ENCODE peak calls at places on chromosomes 11 and 22, in four cellular contexts. C is AG09309, H is heart right ventricle, K is psoas muscle. F is an unnamed sample.

GRCh38 chr22:33328789-33329296 is 270.7 kb upstream of the SYN3 start:
- DNase-seq in K (no peak), H (no peak), C (no peak), F (no peak)

GRCh38 chr11:120037111-120037510 is 100.8 kb downstream of the TRIM29 start:
- DNase-seq in C (no peak), K (no peak), H (no peak), F (no peak)

GRCh38 chr22:43829448-43829821 is 17.3 kb upstream of the EFCAB6 start:
- DNase-seq in K (peak), C (no peak), H (peak), F (no peak)

GRCh38 chr11:38006466-38006865 is 1408.4 kb upstream of the RAG2 start:
- DNase-seq in K (no peak), H (no peak), C (no peak), F (no peak)

GRCh38 chr11:84524422-84525051 is 1102.6 kb downstream of the DLG2 start:
- DNase-seq in K (no peak), C (no peak), H (no peak), F (peak)

GRCh38 chr11:20158597-20159257 is 1.5 kb downstream of the DBX1 start:
- DNase-seq in K (peak), H (peak), C (peak), F (peak)

GRCh38 chr11:113577356-113578163 is 102.4 kb upstream of the DRD2 start:
- DNase-seq in C (no peak), K (no peak), H (no peak), F (no peak)

GRCh38 chr11:86676533-86677154 is 4.2 kb upstream of the ME3 start:
- DNase-seq in C (no peak), K (no peak), H (no peak), F (no peak)

GRCh38 chr11:103826856-103827255 is 209.6 kb upstream of the DDI1 start:
- DNase-seq in C (no peak), H (no peak), K (no peak), F (no peak)

GRCh38 chr11:120137611-120138521 is at the start of gene TRIM29:
- DNase-seq in K (no peak), C (no peak), H (peak), F (no peak)

GRCh38 chr11:105588001-105588400 is 21.9 kb upstream of the GRIA4 start:
- DNase-seq in C (no peak), K (no peak), H (no peak), F (no peak)

GRCh38 chr22:38056969-38057841 is at the start of gene PICK1:
- DNase-seq in C (peak), H (peak), K (peak), F (peak)

GRCh38 chr22:37454857-37455686 is 27.8 kb upstream of the ELFN2 start:
- DNase-seq in C (peak), H (no peak), K (no peak), F (peak)

GRCh38 chr22:40325315-40325714 is 21.0 kb upstream of the ADSL start:
- DNase-seq in K (no peak), C (no peak), H (no peak), F (no peak)

GRCh38 chr11:44067266-44067665 is 1.2 kb downstream of the ACCS start:
- DNase-seq in C (no peak), K (no peak), H (no peak), F (no peak)

GRCh38 chr11:122808494-122808893 is 29.8 kb upstream of the CRTAM start:
- DNase-seq in H (peak), K (no peak), C (no peak), F (peak)

GRCh38 chr22:37330200-37331033 is 48.1 kb downstream of the CYTH4 start:
- DNase-seq in C (peak), K (no peak), H (no peak), F (peak)

GRCh38 chr11:100978442-100978841 is 151.2 kb downstream of the PGR start:
- DNase-seq in K (no peak), C (no peak), H (no peak), F (no peak)

GRCh38 chr11:77073328-77074001 is 6.7 kb downstream of the CAPN5 start:
- DNase-seq in C (peak), K (peak), H (peak), F (peak)

GRCh38 chr11:81444306-81444705 is 1289.4 kb downstream of the FAM181B start:
- DNase-seq in K (no peak), C (no peak), H (no peak), F (no peak)

GRCh38 chr22:19762315-19763140 is 1.9 kb downstream of the TBX1 start:
- DNase-seq in K (no peak), C (no peak), H (no peak), F (no peak)

GRCh38 chr11:34145847-34146381 is 40.5 kb downstream of the NAT10 start:
- DNase-seq in C (no peak), H (no peak), K (no peak), F (no peak)

GRCh38 chr22:19891350-19892248 is 36.9 kb upstream of the GNB1L start:
- DNase-seq in C (no peak), H (no peak), K (no peak), F (peak)

GRCh38 chr11:68525930-68526329 is 65.4 kb downstream of the PPP6R3 start:
- DNase-seq in C (no peak), K (no peak), H (no peak), F (no peak)

GRCh38 chr22:25062378-25063095 is 110.0 kb downstream of the KIAA1671 start:
- DNase-seq in K (peak), C (no peak), H (no peak), F (no peak)

GRCh38 chr22:31876156-31877035 is 67.9 kb upstream of the YWHAH start:
- DNase-seq in H (no peak), K (no peak), C (peak), F (no peak)

GRCh38 chr22:30742291-30743256 is 47.9 kb downstream of the OSBP2 start:
- DNase-seq in H (no peak), C (no peak), K (no peak), F (peak)

GRCh38 chr11:58898106-58898505 is 41.2 kb upstream of the GLYATL1 start:
- DNase-seq in C (no peak), H (no peak), K (no peak), F (no peak)

GRCh38 chr11:93464938-93465337 is 78.3 kb downstream of the SMCO4 start:
- DNase-seq in H (no peak), K (no peak), C (no peak), F (no peak)

GRCh38 chr11:126790550-126790981 is 210.0 kb downstream of the KIRREL3 start:
- DNase-seq in K (no peak), C (peak), H (no peak), F (peak)

GRCh38 chr11:79258606-79259005 is 182.2 kb downstream of the TENM4 start:
- DNase-seq in K (no peak), C (no peak), H (no peak), F (no peak)

GRCh38 chr11:65381721-65382035 is 768 bp downstream of the SLC25A45 start:
- DNase-seq in H (peak), C (no peak), K (no peak), F (no peak)

GRCh38 chr11:12540075-12540685 is 134.0 kb upstream of the TEAD1 start:
- DNase-seq in C (no peak), H (no peak), K (no peak), F (no peak)

DNA sequence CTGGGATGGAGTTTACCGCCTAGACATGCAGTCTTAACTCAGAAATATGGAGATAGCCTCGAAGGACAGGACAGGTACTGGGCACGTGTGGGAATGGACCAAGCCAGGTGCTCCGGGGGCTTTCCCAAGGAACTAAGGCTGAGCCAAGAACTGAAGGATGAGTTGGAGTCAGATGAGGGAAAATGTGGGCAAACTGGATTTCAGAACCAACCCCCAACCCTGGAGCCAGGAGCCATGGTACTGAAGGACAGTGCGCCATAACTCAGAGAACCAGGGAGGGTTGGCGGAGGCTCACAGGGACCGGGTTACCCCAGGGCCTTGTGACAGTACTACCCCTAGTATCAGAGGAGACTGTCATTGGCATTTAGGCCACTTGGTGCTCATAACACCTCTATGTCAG is 2.5 kb upstream of the MIF start:
- DNase-seq in C (no peak), H (no peak), K (no peak), F (no peak)
- H3K4me3 ChIP-seq in C (no peak), H (no peak), K (no peak), F (no peak)

GRCh38 chr11:504053-504993 is 2.7 kb downstream of the RNH1 start:
- DNase-seq in K (no peak), H (peak), C (no peak), F (no peak)
- H3K4me3 ChIP-seq in K (peak), H (peak), C (peak), F (peak)

GRCh38 chr11:107590460-107591097 is 368 bp upstream of the ELMOD1 start:
- DNase-seq in H (no peak), K (no peak), C (no peak), F (no peak)
- H3K4me3 ChIP-seq in H (peak), K (peak), C (peak), F (peak)

DNA sequence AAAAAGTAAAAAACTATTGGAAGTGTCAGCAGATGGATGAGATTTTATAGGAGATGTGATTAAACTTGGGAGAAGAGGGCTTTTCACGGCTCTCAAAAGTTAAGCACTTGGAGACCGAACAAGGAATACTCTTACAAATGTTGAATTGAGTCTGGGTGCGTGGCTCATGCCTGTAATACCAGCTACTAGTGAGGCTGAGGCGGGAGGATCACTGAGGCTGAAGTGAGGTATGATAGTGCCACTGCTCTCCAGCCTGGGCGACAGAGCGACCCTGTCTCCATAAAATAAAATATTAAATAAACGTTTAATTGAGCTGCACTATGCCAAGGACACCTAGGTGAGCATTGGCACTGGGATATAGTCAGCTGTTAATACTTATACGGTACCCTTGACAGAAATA is 1.9 kb downstream of the CEP57 start:
- DNase-seq in K (no peak), H (no peak), C (no peak), F (no peak)
- H3K4me3 ChIP-seq in K (peak), H (no peak), C (no peak), F (no peak)

GRCh38 chr11:2414616-2415015 is 14.1 kb downstream of the TSSC4 start:
- DNase-seq in H (no peak), C (no peak), K (no peak), F (no peak)
- H3K4me3 ChIP-seq in H (no peak), C (no peak), K (no peak), F (no peak)

DNA sequence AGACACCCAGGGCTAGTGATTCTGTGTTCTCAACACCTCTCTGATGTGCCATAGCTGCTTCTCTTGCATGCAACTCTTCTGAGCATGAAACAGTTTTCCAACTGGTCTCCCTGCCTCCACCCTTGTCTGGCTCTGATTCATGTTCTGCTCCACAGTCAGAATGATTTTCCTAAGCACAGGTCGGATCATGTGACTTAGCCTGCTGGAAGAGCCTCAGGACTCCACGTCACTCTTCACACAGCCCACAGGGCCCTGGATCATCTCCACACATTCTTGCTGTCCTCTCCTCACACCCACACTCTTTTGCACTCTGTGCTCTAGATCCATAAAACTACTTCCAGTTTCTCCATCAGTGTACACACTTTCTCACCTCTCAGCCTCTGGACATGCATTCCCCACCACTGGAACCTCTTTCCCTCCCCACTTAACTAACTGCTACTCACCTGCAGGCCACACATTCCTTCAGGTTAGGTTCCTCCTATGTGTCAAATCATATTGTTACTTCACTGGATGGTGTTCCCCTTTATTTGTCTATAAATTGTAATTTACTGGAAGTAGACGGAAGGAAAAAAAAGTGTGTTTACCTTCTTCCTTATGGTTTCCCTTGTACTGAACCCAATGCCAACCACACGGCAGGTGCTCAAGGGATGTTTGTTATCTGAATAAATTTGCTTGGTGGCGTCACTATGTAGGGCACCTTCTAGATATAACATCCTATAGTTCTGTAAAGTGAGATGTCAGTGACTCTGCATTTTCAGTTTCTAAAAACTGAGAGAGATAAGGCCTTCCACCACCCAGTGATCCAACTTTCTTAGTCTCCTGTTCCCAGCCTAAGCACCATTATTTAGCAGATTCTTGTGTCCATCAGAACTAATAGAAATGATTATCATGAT is 133.7 kb downstream of the ETS1 start:
- DNase-seq in K (peak), C (peak), H (peak), F (peak)
- H3K4me3 ChIP-seq in K (no peak), C (no peak), H (no peak), F (no peak)